ENCODE peak calls at places on chromosome 11, in four cellular contexts. One of them, this sample, is unnamed.

GRCh38 chr11:2797741-2798361 is 87.7 kb downstream of the CDKN1C start:
- DNase-seq in GM12864: no peak
- DNase-seq in pancreas: peak; percentile 51
- DNase-seq in fibroblast of lung: no peak
- DNase-seq in this sample: no peak

GRCh38 chr11:107682182-107682971 is 29.5 kb downstream of the SLN start:
- DNase-seq in GM12864: no peak
- DNase-seq in pancreas: no peak
- DNase-seq in fibroblast of lung: no peak
- DNase-seq in this sample: no peak

GRCh38 chr11:122322369-122322768 is 206.4 kb upstream of the BLID start:
- DNase-seq in GM12864: no peak
- DNase-seq in pancreas: no peak
- DNase-seq in fibroblast of lung: peak; percentile 70
- DNase-seq in this sample: no peak

GRCh38 chr11:2303627-2304155 is 1.9 kb downstream of the TSPAN32 start:
- DNase-seq in GM12864: no peak
- DNase-seq in pancreas: peak; percentile 66
- DNase-seq in fibroblast of lung: no peak
- DNase-seq in this sample: peak; percentile 43

GRCh38 chr11:34654491-34655334 is 33.8 kb downstream of the EHF start:
- DNase-seq in GM12864: no peak
- DNase-seq in pancreas: no peak
- DNase-seq in fibroblast of lung: peak; percentile 53
- DNase-seq in this sample: no peak

GRCh38 chr11:132911186-132911585 is 621.1 kb downstream of the OPCML start:
- DNase-seq in GM12864: no peak
- DNase-seq in pancreas: no peak
- DNase-seq in fibroblast of lung: peak; percentile 90
- DNase-seq in this sample: peak; percentile 72

GRCh38 chr11:113377606-113378005 is 10.0 kb upstream of the ANKK1 start:
- DNase-seq in GM12864: no peak
- DNase-seq in pancreas: no peak
- DNase-seq in fibroblast of lung: peak; percentile 45
- DNase-seq in this sample: no peak

GRCh38 chr11:79400206-79400605 is 40.6 kb downstream of the TENM4 start:
- DNase-seq in GM12864: no peak
- DNase-seq in pancreas: no peak
- DNase-seq in fibroblast of lung: no peak
- DNase-seq in this sample: no peak

GRCh38 chr11:32400196-32400595 is 35.1 kb downstream of the WT1 start:
- DNase-seq in GM12864: no peak
- DNase-seq in pancreas: no peak
- DNase-seq in fibroblast of lung: peak; percentile 49
- DNase-seq in this sample: no peak

GRCh38 chr11:5968394-5968793 is at the start of gene OR56A5:
- DNase-seq in GM12864: no peak
- DNase-seq in pancreas: no peak
- DNase-seq in fibroblast of lung: no peak
- DNase-seq in this sample: no peak

GRCh38 chr11:78961186-78961782 is 386.6 kb upstream of the NARS2 start:
- DNase-seq in GM12864: no peak
- DNase-seq in pancreas: no peak
- DNase-seq in fibroblast of lung: peak; percentile 20
- DNase-seq in this sample: no peak

GRCh38 chr11:2086239-2087040 is 52.7 kb downstream of the IGF2 start:
- DNase-seq in GM12864: no peak
- DNase-seq in pancreas: no peak
- DNase-seq in fibroblast of lung: no peak
- DNase-seq in this sample: peak; percentile 24

GRCh38 chr11:102368472-102368871 is 21.5 kb downstream of the BIRC2 start:
- DNase-seq in GM12864: peak; percentile 80
- DNase-seq in pancreas: no peak
- DNase-seq in fibroblast of lung: no peak
- DNase-seq in this sample: no peak

GRCh38 chr11:102364991-102365390 is 18.0 kb downstream of the BIRC2 start:
- DNase-seq in GM12864: no peak
- DNase-seq in pancreas: no peak
- DNase-seq in fibroblast of lung: no peak
- DNase-seq in this sample: no peak

GRCh38 chr11:102367364-102367763 is 20.4 kb downstream of the BIRC2 start:
- DNase-seq in GM12864: no peak
- DNase-seq in pancreas: no peak
- DNase-seq in fibroblast of lung: peak; percentile 7
- DNase-seq in this sample: no peak
- TF ChIP-seq CTCF in GM12864: no peak
- TF ChIP-seq CTCF in pancreas: no peak
- TF ChIP-seq CTCF in fibroblast of lung: no peak
- TF ChIP-seq CTCF in this sample: peak; percentile 19

GRCh38 chr11:65401073-65401802 is 14.8 kb downstream of the FRMD8 start:
- DNase-seq in GM12864: no peak
- DNase-seq in pancreas: no peak
- DNase-seq in fibroblast of lung: no peak
- DNase-seq in this sample: peak; percentile 54
- TF ChIP-seq CTCF in GM12864: no peak
- TF ChIP-seq CTCF in pancreas: no peak
- TF ChIP-seq CTCF in fibroblast of lung: no peak
- TF ChIP-seq CTCF in this sample: no peak

GRCh38 chr11:120622189-120622912 is 110.8 kb downstream of the GRIK4 start:
- DNase-seq in GM12864: no peak
- DNase-seq in pancreas: no peak
- DNase-seq in fibroblast of lung: peak; percentile 22
- DNase-seq in this sample: no peak
- TF ChIP-seq CTCF in GM12864: peak; percentile 55
- TF ChIP-seq CTCF in pancreas: no peak
- TF ChIP-seq CTCF in fibroblast of lung: no peak
- TF ChIP-seq CTCF in this sample: no peak

GRCh38 chr11:12963789-12964536 is 45.2 kb upstream of the RASSF10 start:
- DNase-seq in GM12864: no peak
- DNase-seq in pancreas: peak; percentile 80
- DNase-seq in fibroblast of lung: peak; percentile 37
- DNase-seq in this sample: peak; percentile 74

GRCh38 chr11:12962306-12962705 is 46.8 kb upstream of the RASSF10 start:
- DNase-seq in GM12864: no peak
- DNase-seq in pancreas: no peak
- DNase-seq in fibroblast of lung: no peak
- DNase-seq in this sample: no peak

GRCh38 chr11:12963051-12963450 is 46.1 kb upstream of the RASSF10 start:
- DNase-seq in GM12864: no peak
- DNase-seq in pancreas: no peak
- DNase-seq in fibroblast of lung: no peak
- DNase-seq in this sample: no peak

GRCh38 chr11:12958984-12959383 is 50.1 kb upstream of the RASSF10 start:
- DNase-seq in GM12864: no peak
- DNase-seq in pancreas: no peak
- DNase-seq in fibroblast of lung: no peak
- DNase-seq in this sample: no peak

DNA sequence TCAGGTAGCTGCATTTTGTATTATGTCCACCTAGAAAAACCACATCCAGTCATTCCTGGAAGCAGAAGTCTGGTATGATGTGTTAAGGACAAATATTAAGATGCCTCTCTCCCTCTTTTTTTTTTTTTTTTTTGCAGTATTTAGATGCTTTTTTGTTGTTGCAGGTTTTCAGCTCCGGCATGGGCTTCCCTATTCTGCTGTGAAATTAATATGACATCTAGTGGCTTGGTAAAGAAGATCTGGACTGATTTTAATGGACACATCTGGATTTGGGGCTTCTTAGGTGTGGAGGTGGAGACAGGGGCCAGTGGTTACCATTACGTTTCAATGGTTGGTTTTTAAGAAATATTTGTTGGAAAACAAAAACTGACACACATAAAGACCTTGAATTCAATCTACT is 47.5 kb upstream of the RASSF10 start:
- DNase-seq in GM12864: no peak
- DNase-seq in pancreas: no peak
- DNase-seq in fibroblast of lung: no peak
- DNase-seq in this sample: no peak
- TF ChIP-seq CTCF in GM12864: no peak
- TF ChIP-seq CTCF in pancreas: no peak
- TF ChIP-seq CTCF in fibroblast of lung: peak; percentile 23
- TF ChIP-seq CTCF in this sample: no peak

GRCh38 chr11:29712616-29713015 is 304.2 kb downstream of the KCNA4 start:
- DNase-seq in GM12864: no peak
- DNase-seq in pancreas: peak; percentile 45
- DNase-seq in fibroblast of lung: no peak
- DNase-seq in this sample: no peak
- TF ChIP-seq CTCF in GM12864: no peak
- TF ChIP-seq CTCF in pancreas: no peak
- TF ChIP-seq CTCF in fibroblast of lung: no peak
- TF ChIP-seq CTCF in this sample: no peak

GRCh38 chr11:74683279-74683871 is 47.9 kb downstream of the CHRDL2 start:
- DNase-seq in GM12864: no peak
- DNase-seq in pancreas: no peak
- DNase-seq in fibroblast of lung: no peak
- DNase-seq in this sample: peak; percentile 50
- TF ChIP-seq CTCF in GM12864: peak; percentile 41
- TF ChIP-seq CTCF in pancreas: peak; percentile 57
- TF ChIP-seq CTCF in fibroblast of lung: peak; percentile 49
- TF ChIP-seq CTCF in this sample: no peak

DNA sequence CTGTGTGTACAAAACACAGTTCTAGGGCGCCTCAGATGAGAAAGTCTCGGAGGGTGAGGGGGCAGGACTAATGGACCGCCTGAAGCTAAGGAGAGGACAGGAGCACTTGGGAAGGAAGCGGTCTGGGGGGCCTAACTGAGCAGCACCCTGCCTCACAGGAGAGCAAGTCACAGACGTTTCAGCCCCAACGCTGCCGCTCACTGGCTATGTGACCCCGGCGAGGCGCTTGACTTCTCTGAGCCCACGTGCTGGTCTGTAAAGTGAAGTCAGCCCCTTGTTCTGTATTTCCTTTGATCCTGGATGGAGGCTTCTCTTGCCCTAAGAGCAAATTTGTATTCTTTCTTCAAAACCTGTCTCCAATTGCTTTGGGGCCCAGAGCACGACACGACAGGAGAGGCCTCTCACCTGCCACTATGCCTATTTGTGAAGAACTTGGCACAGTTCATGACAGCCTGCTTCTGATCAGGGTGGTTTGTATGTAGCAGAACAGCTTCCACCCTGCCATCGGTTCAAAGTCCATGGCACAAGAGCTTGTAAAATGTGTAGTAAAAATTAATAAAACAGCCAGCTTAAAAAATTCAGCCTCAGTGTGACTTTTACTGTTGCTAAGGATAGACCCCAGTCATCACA is 59.1 kb downstream of the WNT11 start:
- DNase-seq in GM12864: no peak
- DNase-seq in pancreas: no peak
- DNase-seq in fibroblast of lung: no peak
- DNase-seq in this sample: peak; percentile 68
- TF ChIP-seq CTCF in GM12864: no peak
- TF ChIP-seq CTCF in pancreas: no peak
- TF ChIP-seq CTCF in fibroblast of lung: no peak
- TF ChIP-seq CTCF in this sample: no peak

DNA sequence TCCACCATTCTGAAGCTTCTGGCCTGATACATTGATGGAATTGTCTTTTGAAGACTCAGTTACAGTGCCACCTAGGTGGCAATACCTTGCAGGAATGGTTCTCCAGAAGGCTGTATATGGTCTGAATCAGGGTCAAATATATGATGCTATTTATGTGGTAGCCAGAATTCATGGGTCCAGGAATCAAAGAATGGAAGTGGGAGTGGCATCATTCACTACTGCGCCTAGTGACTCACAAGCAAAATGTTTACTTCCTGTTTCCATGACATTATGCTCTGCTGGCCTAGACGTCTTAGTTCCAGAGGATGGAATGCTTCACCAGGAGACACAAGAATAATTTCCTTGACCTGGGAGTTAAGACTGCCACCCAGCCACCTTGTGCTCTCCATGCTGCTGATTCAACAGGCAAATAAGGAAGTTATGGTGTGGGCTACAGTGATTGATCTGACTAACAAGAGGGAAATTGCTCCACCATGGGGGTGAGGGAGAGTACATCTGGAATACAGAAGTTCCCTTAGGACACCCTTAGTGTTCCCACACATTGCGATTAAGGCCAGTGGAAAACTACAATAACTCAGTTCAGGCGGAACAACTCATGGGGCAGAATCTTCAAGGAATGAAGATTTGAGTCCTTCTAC is 491.8 kb downstream of the ETS1 start:
- DNase-seq in GM12864: no peak
- DNase-seq in pancreas: no peak
- DNase-seq in fibroblast of lung: peak; percentile 88
- DNase-seq in this sample: no peak
- TF ChIP-seq CTCF in GM12864: peak; percentile 27
- TF ChIP-seq CTCF in pancreas: no peak
- TF ChIP-seq CTCF in fibroblast of lung: no peak
- TF ChIP-seq CTCF in this sample: no peak

This sample was measured in Peyer's patch.